ENCODE peak calls at places on chromosomes 13 and 19, in four cellular contexts. One of them, this sample, is unnamed.

GRCh38 chr13:93345061-93345460 is 118.5 kb downstream of the GPC6 start:
- DNase-seq in PC-3: no peak
- DNase-seq in GDM1: no peak
- DNase-seq in HT1080: no peak
- DNase-seq in this sample: no peak

GRCh38 chr13:72104656-72105180 is 237.7 kb upstream of the DACH1 start:
- DNase-seq in GDM1: no peak
- DNase-seq in HT1080: peak; percentile 8
- DNase-seq in PC-3: no peak
- DNase-seq in this sample: no peak

GRCh38 chr13:112963641-112964040 is 5.4 kb upstream of the MCF2L start:
- DNase-seq in GDM1: no peak
- DNase-seq in HT1080: no peak
- DNase-seq in PC-3: no peak
- DNase-seq in this sample: no peak

GRCh38 chr13:21069561-21070004 is 8.2 kb upstream of the LATS2 start:
- DNase-seq in HT1080: peak; percentile 93
- DNase-seq in GDM1: no peak
- DNase-seq in PC-3: peak; percentile 94
- DNase-seq in this sample: peak; percentile 47

GRCh38 chr19:7152568-7152967 is 83.1 kb downstream of the ZNF557 start:
- DNase-seq in HT1080: no peak
- DNase-seq in PC-3: no peak
- DNase-seq in GDM1: no peak
- DNase-seq in this sample: no peak

GRCh38 chr19:4712771-4713170 is 10.9 kb downstream of the DPP9 start:
- DNase-seq in HT1080: no peak
- DNase-seq in GDM1: no peak
- DNase-seq in PC-3: no peak
- DNase-seq in this sample: no peak

GRCh38 chr13:20174656-20175405 is 14.0 kb upstream of the GJA3 start:
- DNase-seq in GDM1: peak; percentile 30
- DNase-seq in HT1080: peak; percentile 98
- DNase-seq in PC-3: peak; percentile 99
- DNase-seq in this sample: peak; percentile 96

GRCh38 chr19:15452111-15453047 is 2.6 kb upstream of the WIZ start:
- DNase-seq in HT1080: peak; percentile 21
- DNase-seq in PC-3: peak; percentile 82
- DNase-seq in GDM1: peak; percentile 8
- DNase-seq in this sample: peak; percentile 36

GRCh38 chr13:99450416-99450815 is 50.9 kb upstream of the TM9SF2 start:
- DNase-seq in GDM1: no peak
- DNase-seq in HT1080: no peak
- DNase-seq in PC-3: no peak
- DNase-seq in this sample: no peak

GRCh38 chr13:28583661-28584091 is 75.3 kb upstream of the POMP start:
- DNase-seq in PC-3: no peak
- DNase-seq in HT1080: no peak
- DNase-seq in GDM1: no peak
- DNase-seq in this sample: no peak

GRCh38 chr19:8370176-8371010 is 6.4 kb downstream of the ANGPTL4 start:
- DNase-seq in GDM1: no peak
- DNase-seq in HT1080: no peak
- DNase-seq in PC-3: no peak
- DNase-seq in this sample: no peak

GRCh38 chr19:6556480-6556879 is 25.7 kb downstream of the TNFSF9 start:
- DNase-seq in PC-3: no peak
- DNase-seq in HT1080: peak; percentile 36
- DNase-seq in GDM1: no peak
- DNase-seq in this sample: no peak

GRCh38 chr13:107650081-107650701 is 565.1 kb downstream of the LIG4 start:
- DNase-seq in PC-3: peak; percentile 61
- DNase-seq in HT1080: peak; percentile 59
- DNase-seq in GDM1: no peak
- DNase-seq in this sample: peak; percentile 73

GRCh38 chr13:26325876-26326275 is 71.9 kb downstream of the CDK8 start:
- DNase-seq in PC-3: peak; percentile 2
- DNase-seq in GDM1: no peak
- DNase-seq in HT1080: no peak
- DNase-seq in this sample: no peak

GRCh38 chr13:39102981-39103490 is 64.8 kb downstream of the NHLRC3 start:
- DNase-seq in GDM1: no peak
- DNase-seq in HT1080: peak; percentile 46
- DNase-seq in PC-3: no peak
- DNase-seq in this sample: no peak